ENCODE peak calls at places on chromosomes 13 and 19, in eight cellular contexts. D, N, P, L, B, U, X and Z are unnamed samples.

GRCh38 chr19:47610546-47610894 is 1.6 kb downstream of the BICRA start:
- DNase-seq in D (no peak), N (no peak), P (no peak), L (no peak), B (no peak), U (no peak), X (no peak), Z (no peak)

GRCh38 chr19:1944088-1944915 is 3.3 kb downstream of the CSNK1G2 start:
- DNase-seq in D (no peak), N (no peak), P (no peak), L (no peak), B (no peak), U (no peak), X (no peak), Z (peak)

GRCh38 chr13:94534171-94534570 is 54.7 kb upstream of the DCT start:
- DNase-seq in D (peak), N (no peak), P (no peak), L (no peak), B (no peak), U (no peak), X (peak), Z (peak)

GRCh38 chr19:47186337-47187022 is 44.5 kb downstream of the BBC3 start:
- DNase-seq in D (no peak), N (peak), P (no peak), L (no peak), B (no peak), U (peak), X (no peak), Z (no peak)

GRCh38 chr13:70723732-70724131 is 615.5 kb upstream of the KLHL1 start:
- DNase-seq in D (no peak), N (no peak), P (no peak), L (no peak), B (no peak), U (no peak), X (no peak), Z (peak)

GRCh38 chr13:50580684-50581305 is 262.7 kb downstream of the DLEU7 start:
- DNase-seq in D (no peak), N (no peak), P (no peak), L (peak), B (no peak), U (no peak), X (peak), Z (peak)

GRCh38 chr19:40465025-40465780 is at the start of gene BLVRB:
- DNase-seq in D (peak), N (peak), P (no peak), L (no peak), B (no peak), U (no peak), X (peak), Z (peak)

GRCh38 chr13:72390909-72391308 is 336.5 kb downstream of the MZT1 start:
- DNase-seq in D (no peak), N (no peak), P (no peak), L (no peak), B (no peak), U (no peak), X (no peak), Z (peak)

GRCh38 chr19:18286973-18287635 is 5.7 kb upstream of the JUND start:
- DNase-seq in D (no peak), N (no peak), P (no peak), L (no peak), B (no peak), U (no peak), X (no peak), Z (no peak)

GRCh38 chr13:50126378-50127016 is 111.3 kb downstream of the KCNRG start:
- DNase-seq in D (peak), N (no peak), P (no peak), L (no peak), B (no peak), U (peak), X (no peak), Z (peak)

GRCh38 chr13:82344867-82345266 is 1537.4 kb downstream of the SLITRK1 start:
- DNase-seq in D (no peak), N (no peak), P (no peak), L (no peak), B (no peak), U (no peak), X (no peak), Z (no peak)

GRCh38 chr13:26168835-26169234 is 53.3 kb downstream of the RNF6 start:
- DNase-seq in D (no peak), N (no peak), P (no peak), L (no peak), B (no peak), U (no peak), X (no peak), Z (no peak)

GRCh38 chr19:54481326-54481930 is 8.3 kb upstream of the CDC42EP5 start:
- DNase-seq in D (peak), N (no peak), P (no peak), L (peak), B (no peak), U (no peak), X (peak), Z (peak)

GRCh38 chr13:106471957-106472543 is 63.4 kb downstream of the EFNB2 start:
- DNase-seq in D (peak), N (no peak), P (peak), L (peak), B (no peak), U (no peak), X (peak), Z (peak)

GRCh38 chr13:113109151-113110047 is 3.8 kb downstream of the F7 start:
- DNase-seq in D (no peak), N (no peak), P (no peak), L (no peak), B (peak), U (peak), X (no peak), Z (no peak)

GRCh38 chr19:17618919-17619318 is 63.5 kb downstream of the COLGALT1 start:
- DNase-seq in D (no peak), N (no peak), P (no peak), L (no peak), B (no peak), U (peak), X (peak), Z (no peak)

GRCh38 chr13:67228909-67229308 is 1.2 kb downstream of the PCDH9 start:
- DNase-seq in D (no peak), N (no peak), P (no peak), L (no peak), B (no peak), U (no peak), X (no peak), Z (peak)

GRCh38 chr19:10230155-10230903 is 802 bp downstream of the S1PR2 start:
- DNase-seq in D (peak), N (peak), P (peak), L (peak), B (peak), U (peak), X (no peak), Z (peak)

GRCh38 chr13:49625392-49626137 is 2.7 kb upstream of the ARL11 start:
- DNase-seq in D (peak), N (no peak), P (no peak), L (peak), B (no peak), U (peak), X (no peak), Z (no peak)

GRCh38 chr19:41808663-41809566 is 12.5 kb downstream of the CEACAM3 start:
- DNase-seq in D (no peak), N (no peak), P (no peak), L (peak), B (peak), U (peak), X (no peak), Z (no peak)

GRCh38 chr19:5282926-5283325 is 57.7 kb downstream of the PTPRS start:
- DNase-seq in D (no peak), N (no peak), P (no peak), L (no peak), B (no peak), U (no peak), X (no peak), Z (no peak)

GRCh38 chr19:41746593-41747227 is 8.6 kb upstream of the CEACAM6 start:
- DNase-seq in D (peak), N (no peak), P (no peak), L (peak), B (no peak), U (no peak), X (peak), Z (peak)

GRCh38 chr13:43666403-43666802 is 120.4 kb downstream of the ENOX1 start:
- DNase-seq in D (no peak), N (no peak), P (no peak), L (no peak), B (no peak), U (no peak), X (no peak), Z (no peak)

GRCh38 chr13:40476175-40476958 is 190.1 kb downstream of the FOXO1 start:
- DNase-seq in D (no peak), N (no peak), P (no peak), L (no peak), B (no peak), U (no peak), X (peak), Z (peak)